ENCODE peak calls at places on chromosomes 4 and X, in five cellular contexts. One of them, this sample, is unnamed.

GRCh38 chr4:100462206-100462605 is 55.6 kb downstream of the EMCN start:
- DNase-seq in stimulated activated CD4-positive, alpha-beta T cell treated with anti-CD3 and anti-CD28 coated beads, Interleukin-15, amount 100 ng/mL, for 1 hour: no peak
- DNase-seq in upper lobe of left lung: no peak
- DNase-seq in endothelial cell: no peak
- DNase-seq in amygdala: no peak
- DNase-seq in this sample: no peak

GRCh38 chrX:112863850-112864249 is 23.2 kb upstream of the AMOT start:
- DNase-seq in upper lobe of left lung: no peak
- DNase-seq in amygdala: no peak
- DNase-seq in stimulated activated CD4-positive, alpha-beta T cell treated with anti-CD3 and anti-CD28 coated beads, Interleukin-15, amount 100 ng/mL, for 1 hour: no peak
- DNase-seq in endothelial cell: no peak
- DNase-seq in this sample: no peak

GRCh38 chr4:186770446-186771175 is 47.0 kb upstream of the FAT1 start:
- DNase-seq in stimulated activated CD4-positive, alpha-beta T cell treated with anti-CD3 and anti-CD28 coated beads, Interleukin-15, amount 100 ng/mL, for 1 hour: no peak
- DNase-seq in amygdala: no peak
- DNase-seq in upper lobe of left lung: no peak
- DNase-seq in endothelial cell: no peak
- DNase-seq in this sample: no peak

GRCh38 chr4:7539186-7539585 is 104.5 kb upstream of the PSAPL1 start:
- DNase-seq in amygdala: no peak
- DNase-seq in upper lobe of left lung: no peak
- DNase-seq in stimulated activated CD4-positive, alpha-beta T cell treated with anti-CD3 and anti-CD28 coated beads, Interleukin-15, amount 100 ng/mL, for 1 hour: no peak
- DNase-seq in endothelial cell: no peak
- DNase-seq in this sample: no peak

GRCh38 chrX:34467437-34467836 is 189.6 kb downstream of the TMEM47 start:
- DNase-seq in stimulated activated CD4-positive, alpha-beta T cell treated with anti-CD3 and anti-CD28 coated beads, Interleukin-15, amount 100 ng/mL, for 1 hour: no peak
- DNase-seq in upper lobe of left lung: no peak
- DNase-seq in amygdala: no peak
- DNase-seq in endothelial cell: no peak
- DNase-seq in this sample: no peak

GRCh38 chrX:68570598-68570997 is 71.7 kb downstream of the YIPF6 start:
- DNase-seq in endothelial cell: no peak
- DNase-seq in upper lobe of left lung: no peak
- DNase-seq in stimulated activated CD4-positive, alpha-beta T cell treated with anti-CD3 and anti-CD28 coated beads, Interleukin-15, amount 100 ng/mL, for 1 hour: no peak
- DNase-seq in amygdala: no peak
- DNase-seq in this sample: no peak

GRCh38 chr4:78606035-78606434 is 54.5 kb downstream of the ANXA3 start:
- DNase-seq in upper lobe of left lung: no peak
- DNase-seq in amygdala: no peak
- DNase-seq in endothelial cell: no peak
- DNase-seq in stimulated activated CD4-positive, alpha-beta T cell treated with anti-CD3 and anti-CD28 coated beads, Interleukin-15, amount 100 ng/mL, for 1 hour: no peak
- DNase-seq in this sample: no peak

GRCh38 chr4:102696763-102697162 is 64.0 kb downstream of the MANBA start:
- DNase-seq in endothelial cell: no peak
- DNase-seq in amygdala: no peak
- DNase-seq in stimulated activated CD4-positive, alpha-beta T cell treated with anti-CD3 and anti-CD28 coated beads, Interleukin-15, amount 100 ng/mL, for 1 hour: no peak
- DNase-seq in upper lobe of left lung: no peak
- DNase-seq in this sample: no peak

GRCh38 chrX:10900585-10901289 is 210.4 kb upstream of the HCCS start:
- DNase-seq in endothelial cell: no peak
- DNase-seq in upper lobe of left lung: no peak
- DNase-seq in amygdala: no peak
- DNase-seq in stimulated activated CD4-positive, alpha-beta T cell treated with anti-CD3 and anti-CD28 coated beads, Interleukin-15, amount 100 ng/mL, for 1 hour: no peak
- DNase-seq in this sample: no peak

GRCh38 chr4:94165256-94165655 is 42.4 kb upstream of the SMARCAD1 start:
- DNase-seq in amygdala: no peak
- DNase-seq in stimulated activated CD4-positive, alpha-beta T cell treated with anti-CD3 and anti-CD28 coated beads, Interleukin-15, amount 100 ng/mL, for 1 hour: no peak
- DNase-seq in endothelial cell: no peak
- DNase-seq in upper lobe of left lung: no peak
- DNase-seq in this sample: no peak

GRCh38 chr4:99863804-99864203 is 30.4 kb downstream of the LAMTOR3 start:
- DNase-seq in endothelial cell: no peak
- DNase-seq in upper lobe of left lung: no peak
- DNase-seq in amygdala: no peak
- DNase-seq in stimulated activated CD4-positive, alpha-beta T cell treated with anti-CD3 and anti-CD28 coated beads, Interleukin-15, amount 100 ng/mL, for 1 hour: no peak
- DNase-seq in this sample: no peak

GRCh38 chrX:17078031-17078730 is 131.7 kb downstream of the REPS2 start:
- DNase-seq in stimulated activated CD4-positive, alpha-beta T cell treated with anti-CD3 and anti-CD28 coated beads, Interleukin-15, amount 100 ng/mL, for 1 hour: no peak
- DNase-seq in endothelial cell: no peak
- DNase-seq in amygdala: no peak
- DNase-seq in upper lobe of left lung: no peak
- DNase-seq in this sample: no peak

GRCh38 chr4:80219301-80220025 is 22.2 kb downstream of the PRDM8 start:
- DNase-seq in endothelial cell: no peak
- DNase-seq in stimulated activated CD4-positive, alpha-beta T cell treated with anti-CD3 and anti-CD28 coated beads, Interleukin-15, amount 100 ng/mL, for 1 hour: no peak
- DNase-seq in amygdala: no peak
- DNase-seq in upper lobe of left lung: no peak
- DNase-seq in this sample: no peak

GRCh38 chr4:27218013-27218412 is 357.4 kb downstream of the STIM2 start:
- DNase-seq in endothelial cell: no peak
- DNase-seq in upper lobe of left lung: no peak
- DNase-seq in amygdala: no peak
- DNase-seq in stimulated activated CD4-positive, alpha-beta T cell treated with anti-CD3 and anti-CD28 coated beads, Interleukin-15, amount 100 ng/mL, for 1 hour: no peak
- DNase-seq in this sample: no peak

GRCh38 chr4:87209696-87210095 is 10.7 kb downstream of the KLHL8 start:
- DNase-seq in upper lobe of left lung: peak
- DNase-seq in stimulated activated CD4-positive, alpha-beta T cell treated with anti-CD3 and anti-CD28 coated beads, Interleukin-15, amount 100 ng/mL, for 1 hour: no peak
- DNase-seq in endothelial cell: no peak
- DNase-seq in amygdala: no peak
- DNase-seq in this sample: no peak

This sample was measured in dorsolateral prefrontal cortex.